ENCODE peak calls at places on chromosomes 1 and 21, in five cellular contexts. G, H, B, A and C are unnamed samples. For H3K79me2, the result is how much of the 10 kb centered on the place peaks cover.

GRCh38 chr1:7404046-7404742 is 366.9 kb upstream of the VAMP3 start:
- DNase-seq in H (no peak), B (no peak), G (no peak), A (no peak), C (no peak)

GRCh38 chr1:168390261-168390660 is 109.6 kb downstream of the TBX19 start:
- DNase-seq in H (no peak), B (no peak), G (peak), A (no peak), C (no peak)

GRCh38 chr1:221810406-221810805 is 68.5 kb upstream of the DUSP10 start:
- DNase-seq in G (peak), A (no peak), B (no peak), H (no peak), C (no peak)

GRCh38 chr1:237910834-237911233 is 20.1 kb upstream of the ZP4 start:
- DNase-seq in A (no peak), G (no peak), B (no peak), H (no peak), C (no peak)

GRCh38 chr1:109631513-109632260 is 12.1 kb downstream of the AMPD2 start:
- DNase-seq in B (no peak), A (no peak), G (no peak), H (no peak), C (no peak)

GRCh38 chr1:106249810-106250209 is 806.7 kb upstream of the PRMT6 start:
- DNase-seq in B (no peak), H (no peak), A (no peak), G (no peak), C (no peak)

GRCh38 chr1:21270086-21270689 is 20.1 kb downstream of the ECE1 start:
- DNase-seq in G (peak), H (peak), A (peak), B (peak), C (peak)

GRCh38 chr1:239446611-239447010 is 60.2 kb downstream of the CHRM3 start:
- DNase-seq in H (no peak), G (peak), A (no peak), B (no peak), C (no peak)

GRCh38 chr1:207752456-207753132 is 740 bp downstream of the CD46 start:
- DNase-seq in A (peak), H (peak), G (peak), B (peak), C (peak)

GRCh38 chr1:93467606-93468005 is 19.7 kb downstream of the FNBP1L start:
- DNase-seq in A (no peak), H (no peak), B (no peak), G (no peak), C (no peak)

GRCh38 chr1:21651214-21652042 is 17.7 kb downstream of the RAP1GAP start:
- DNase-seq in B (peak), G (peak), H (peak), A (peak), C (no peak)

GRCh38 chr1:153745417-153745816 is 17.6 kb downstream of the INTS3 start:
- DNase-seq in A (peak), H (peak), G (no peak), B (no peak), C (no peak)

GRCh38 chr1:38396606-38397005 is 350.0 kb upstream of the POU3F1 start:
- DNase-seq in B (no peak), A (no peak), G (no peak), H (no peak), C (no peak)

GRCh38 chr1:72182859-72183258 is 99.5 kb downstream of the NEGR1 start:
- DNase-seq in H (no peak), A (no peak), B (no peak), G (no peak), C (no peak)

GRCh38 chr1:206904423-206905142 is 7.3 kb downstream of the IL24 start:
- DNase-seq in A (no peak), B (no peak), H (no peak), G (no peak), C (no peak)

GRCh38 chr1:15141933-15142647 is 11.5 kb upstream of the TMEM51 start:
- DNase-seq in B (no peak), H (no peak), A (no peak), G (peak), C (no peak)

GRCh38 chr1:39204441-39205081 is at the start of gene MACF1:
- DNase-seq in B (peak), G (peak), H (peak), A (peak), C (peak)

GRCh38 chr1:6267686-6268281 is 6.9 kb upstream of the GPR153 start:
- DNase-seq in B (no peak), G (peak), A (no peak), H (no peak), C (no peak)

GRCh38 chr1:67429528-67430357 is 459 bp downstream of the SERBP1 start:
- DNase-seq in A (peak), H (peak), G (peak), B (peak), C (peak)

GRCh38 chr1:205436776-205437485 is 15.1 kb upstream of the LEMD1 start:
- DNase-seq in G (no peak), B (no peak), H (no peak), A (no peak), C (no peak)

GRCh38 chr1:1164701-1165451 is 8.8 kb upstream of the TTLL10 start:
- DNase-seq in G (peak), H (peak), B (peak), A (peak), C (no peak)

GRCh38 chr1:225467193-225468020 is 39.6 kb upstream of the LBR start:
- DNase-seq in A (no peak), G (no peak), B (no peak), H (no peak), C (peak)

GRCh38 chr1:175933801-175934200 is 190.4 kb upstream of the TNR start:
- DNase-seq in H (peak), B (no peak), A (peak), G (peak), C (no peak)

GRCh38 chr1:217881607-217882332 is 250.6 kb downstream of the SPATA17 start:
- DNase-seq in G (peak), B (no peak), H (peak), A (peak), C (no peak)

GRCh38 chr1:114330451-114330983 is 176.8 kb upstream of the SYT6 start:
- DNase-seq in B (no peak), H (no peak), A (no peak), G (no peak), C (no peak)

GRCh38 chr1:175078629-175079028 is 11.0 kb downstream of the TNN start:
- DNase-seq in A (no peak), H (no peak), G (no peak), B (no peak), C (no peak)

GRCh38 chr1:40232444-40232843 is 15.3 kb upstream of the TMCO2 start:
- DNase-seq in B (no peak), A (no peak), H (no peak), G (no peak), C (peak)

GRCh38 chr1:150798509-150798908 is 9.6 kb downstream of the CTSK start:
- DNase-seq in A (peak), G (no peak), H (peak), B (no peak), C (no peak)

GRCh38 chr1:197675475-197676324 is 99.6 kb downstream of the DENND1B start:
- DNase-seq in B (peak), G (no peak), H (peak), A (peak), C (no peak)

GRCh38 chr1:171426645-171427044 is 58.7 kb upstream of the PRRC2C start:
- DNase-seq in G (no peak), H (no peak), A (no peak), B (no peak), C (no peak)

GRCh38 chr1:223500560-223501425 is 107.6 kb downstream of the CCDC185 start:
- DNase-seq in H (peak), B (peak), A (no peak), G (peak), C (no peak)

GRCh38 chr1:167642501-167642826 is 12.4 kb downstream of the RCSD1 start:
- DNase-seq in A (no peak), G (no peak), H (no peak), B (no peak), C (no peak)

GRCh38 chr1:115041654-115042053 is 12.0 kb downstream of the TSHB start:
- DNase-seq in B (peak), G (peak), H (peak), A (peak), C (no peak)

GRCh38 chr1:94922756-94923465 is 4.0 kb downstream of the CNN3 start:
- DNase-seq in B (no peak), G (no peak), H (no peak), A (peak), C (no peak)

GRCh38 chr1:33342041-33342723 is 21.3 kb upstream of the A3GALT2 start:
- DNase-seq in G (peak), H (peak), A (peak), B (peak), C (peak)

GRCh38 chr1:224170748-224171478 is 12.1 kb upstream of the DEGS1 start:
- DNase-seq in G (peak), A (peak), B (no peak), H (peak), C (peak)

GRCh38 chr1:79551321-79551720 is 544.8 kb upstream of the ADGRL4 start:
- DNase-seq in G (no peak), A (no peak), B (no peak), H (no peak), C (no peak)

GRCh38 chr1:51636765-51637522 is 20.1 kb downstream of the OSBPL9 start:
- DNase-seq in H (no peak), G (peak), A (no peak), B (peak), C (no peak)

GRCh38 chr1:108824051-108824450 is 32.8 kb downstream of the AKNAD1 start:
- DNase-seq in G (no peak), H (no peak), B (no peak), A (no peak), C (no peak)

GRCh38 chr21:37386151-37386550 is 19.6 kb downstream of the DYRK1A start:
- DNase-seq in H (no peak), B (no peak), G (no peak), A (no peak), C (no peak)

GRCh38 chr21:37385179-37385765 is 18.7 kb downstream of the DYRK1A start:
- DNase-seq in B (no peak), A (no peak), H (no peak), G (no peak), C (no peak)

GRCh38 chr21:37393030-37393429 is 26.5 kb downstream of the DYRK1A start:
- DNase-seq in H (no peak), G (no peak), B (no peak), A (no peak), C (no peak)

GRCh38 chr21:37393786-37394185 is 27.2 kb downstream of the DYRK1A start:
- DNase-seq in A (no peak), B (no peak), G (no peak), H (no peak), C (no peak)

GRCh38 chr21:37389456-37389855 is 22.9 kb downstream of the DYRK1A start:
- DNase-seq in A (no peak), B (no peak), H (no peak), G (no peak), C (no peak)
- H3K79me2 ChIP-seq in A (half or more), B (half or more), H (half or more), G (half or more), C (half or more)

DNA sequence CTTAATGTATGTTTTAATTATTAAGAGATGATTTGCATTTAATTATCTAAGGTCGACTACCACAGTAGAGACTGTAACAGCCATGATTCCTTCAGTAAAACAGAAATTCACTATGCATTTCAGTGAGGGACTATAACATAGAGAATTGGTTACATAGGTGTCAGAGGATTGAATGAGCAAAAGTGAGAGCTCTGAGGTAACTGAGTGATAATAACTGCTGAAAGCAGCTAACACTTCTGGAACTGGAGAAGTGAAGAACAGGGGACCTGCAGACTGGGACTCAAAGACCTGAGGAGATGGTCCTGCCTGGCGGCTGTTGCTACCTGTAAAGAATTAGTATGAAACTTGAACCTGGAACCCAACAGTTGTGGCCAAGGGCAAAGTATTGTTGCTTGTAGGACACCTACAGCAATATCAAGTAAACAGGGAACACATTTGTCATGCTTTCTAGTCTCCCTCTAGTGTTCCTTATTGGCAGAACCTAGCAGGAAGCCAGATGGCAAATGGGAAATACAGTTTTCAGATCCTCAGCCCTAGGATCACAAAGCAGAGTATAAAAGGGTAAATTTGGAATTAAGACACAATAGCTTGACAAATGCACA is 110.6 kb downstream of the HS2ST1 start:
- DNase-seq in H (peak), G (peak), A (peak), B (peak), C (peak)
- TF ChIP-seq CTCF in H (peak), G (peak), A (peak), B (peak), C (peak)

GRCh38 chr1:213656482-213656881 is 331.3 kb upstream of the PROX1 start:
- DNase-seq in B (no peak), G (no peak), A (no peak), H (no peak), C (no peak)
- TF ChIP-seq EZH2phosphoT487 in B (no peak), G (no peak), A (no peak), H (no peak), C (no peak)

GRCh38 chr1:203672354-203672753 is 45.7 kb downstream of the ATP2B4 start:
- DNase-seq in B (peak), H (no peak), A (peak), G (no peak), C (no peak)

GRCh38 chr1:203669739-203670138 is 43.1 kb downstream of the ATP2B4 start:
- DNase-seq in G (peak), A (no peak), B (no peak), H (no peak), C (no peak)

GRCh38 chr1:203673550-203674411 is 47.1 kb downstream of the ATP2B4 start:
- DNase-seq in B (peak), G (peak), H (peak), A (no peak), C (peak)

GRCh38 chr1:203671047-203671446 is 44.4 kb downstream of the ATP2B4 start:
- DNase-seq in A (no peak), G (no peak), B (no peak), H (no peak), C (no peak)

DNA sequence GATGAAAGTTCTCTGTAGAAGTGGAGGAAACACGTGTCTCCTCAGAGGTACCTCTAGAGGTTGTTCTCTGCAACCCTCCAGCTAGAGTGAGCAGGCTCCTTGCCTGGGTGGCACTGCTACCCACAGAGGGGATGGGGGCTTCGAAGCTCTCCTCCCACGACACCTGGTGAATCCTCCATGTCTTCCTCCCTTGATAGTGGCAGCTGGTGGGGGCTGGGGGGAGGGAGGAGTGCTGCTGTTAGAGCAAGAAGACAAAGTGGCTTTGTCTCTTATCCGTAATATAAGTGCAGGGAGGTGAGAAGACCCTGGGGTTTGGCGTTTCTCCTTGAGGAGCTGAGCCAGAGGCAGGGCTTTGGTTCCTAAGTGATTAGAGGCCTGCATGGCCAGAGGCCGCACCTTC is 45.2 kb downstream of the ATP2B4 start:
- DNase-seq in A (no peak), B (no peak), H (no peak), G (no peak), C (no peak)
- H3K79me2 ChIP-seq in A (under half), B (half or more), H (under half), G (under half), C (under half)